ENCODE peak calls at places on chromosome 4, in eight cellular contexts. Q, U, F, X, R, J, D and M are unnamed samples.

GRCh38 chr4:114694770-114695169 is 96.2 kb downstream of the UGT8 start:
- DNase-seq in Q (no peak), U (no peak), F (no peak), X (no peak), R (no peak), J (no peak), D (no peak), M (no peak)

GRCh38 chr4:42643685-42644084 is 13.2 kb downstream of the ATP8A1 start:
- DNase-seq in Q (no peak), U (no peak), F (no peak), X (no peak), R (no peak), J (no peak), D (no peak), M (no peak)

GRCh38 chr4:156803056-156803455 is 168.5 kb downstream of the PDGFC start:
- DNase-seq in Q (no peak), U (no peak), F (no peak), X (no peak), R (no peak), J (no peak), D (no peak), M (no peak)

GRCh38 chr4:87108142-87108546 is 112.3 kb downstream of the KLHL8 start:
- DNase-seq in Q (peak; percentile 44), U (peak; percentile 36), F (peak; percentile 49), X (peak; percentile 71), R (peak; percentile 60), J (no peak), D (peak; percentile 43), M (no peak)

GRCh38 chr4:150348079-150348478 is 233.9 kb upstream of the MAB21L2 start:
- DNase-seq in Q (no peak), U (no peak), F (no peak), X (no peak), R (no peak), J (no peak), D (no peak), M (no peak)

GRCh38 chr4:78213218-78213617 is 156.1 kb downstream of the FRAS1 start:
- DNase-seq in Q (no peak), U (no peak), F (no peak), X (no peak), R (no peak), J (no peak), D (no peak), M (no peak)

GRCh38 chr4:78960926-78961325 is 21.7 kb upstream of the PAQR3 start:
- DNase-seq in Q (no peak), U (no peak), F (no peak), X (no peak), R (no peak), J (no peak), D (no peak), M (no peak)

GRCh38 chr4:160180206-160180605 is 1077.3 kb downstream of the RAPGEF2 start:
- DNase-seq in Q (no peak), U (no peak), F (no peak), X (no peak), R (peak; percentile 51), J (no peak), D (no peak), M (no peak)

DNA sequence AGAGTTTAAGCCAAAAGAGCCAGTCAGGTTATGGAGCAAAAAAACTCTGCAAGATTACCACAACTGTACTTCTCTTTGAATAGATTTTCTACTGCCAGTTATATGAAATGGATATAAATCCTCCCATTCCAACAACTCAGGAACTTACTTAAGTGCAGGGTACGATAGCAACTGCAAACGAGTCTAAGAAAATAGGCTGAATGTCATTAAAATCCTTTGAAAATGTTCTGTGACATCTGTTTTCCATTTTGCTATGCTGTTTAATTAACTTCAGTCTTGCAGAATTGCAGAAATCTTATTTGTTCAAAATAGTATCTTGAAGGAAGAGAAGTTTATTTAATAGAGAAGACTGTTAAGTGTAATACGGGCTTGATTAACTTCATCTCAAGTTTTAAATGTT is 243.8 kb downstream of the PALLD start:
- DNase-seq in Q (no peak), U (no peak), F (no peak), X (no peak), R (no peak), J (no peak), D (no peak), M (no peak)
- H3K4me3 ChIP-seq in Q (no peak overlapping the region), U (no peak overlapping the region), F (no peak overlapping the region), X (no peak overlapping the region), R (no peak overlapping the region), J (no peak overlapping the region), D (no peak overlapping the region), M (no peak overlapping the region)

GRCh38 chr4:101115841-101116240 is 231.5 kb downstream of the PPP3CA start:
- DNase-seq in Q (no peak), U (no peak), F (no peak), X (no peak), R (no peak), J (no peak), D (no peak), M (no peak)
- H3K27me3 ChIP-seq in Q (no peaks in the 10 kb centered on the region), U (no peaks in the 10 kb centered on the region), F (no peaks in the 10 kb centered on the region), X (no peaks in the 10 kb centered on the region), R (no peaks in the 10 kb centered on the region), J (no peaks in the 10 kb centered on the region), D (no peaks in the 10 kb centered on the region), M (no peaks in the 10 kb centered on the region)

GRCh38 chr4:140094701-140095420 is 59.1 kb downstream of the MAML3 start:
- DNase-seq in Q (peak; percentile 84), U (peak; percentile 68), F (peak; percentile 61), X (peak; percentile 83), R (peak; percentile 25), J (peak; percentile 65), D (peak; percentile 63), M (peak; percentile 60)

GRCh38 chr4:140090215-140090731 is 63.7 kb downstream of the MAML3 start:
- DNase-seq in Q (no peak), U (no peak), F (no peak), X (no peak), R (no peak), J (no peak), D (no peak), M (no peak)

GRCh38 chr4:140089216-140089615 is 64.8 kb downstream of the MAML3 start:
- DNase-seq in Q (no peak), U (no peak), F (no peak), X (no peak), R (no peak), J (no peak), D (no peak), M (no peak)

GRCh38 chr4:140091305-140091704 is 62.7 kb downstream of the MAML3 start:
- DNase-seq in Q (no peak), U (no peak), F (no peak), X (no peak), R (no peak), J (no peak), D (no peak), M (no peak)

DNA sequence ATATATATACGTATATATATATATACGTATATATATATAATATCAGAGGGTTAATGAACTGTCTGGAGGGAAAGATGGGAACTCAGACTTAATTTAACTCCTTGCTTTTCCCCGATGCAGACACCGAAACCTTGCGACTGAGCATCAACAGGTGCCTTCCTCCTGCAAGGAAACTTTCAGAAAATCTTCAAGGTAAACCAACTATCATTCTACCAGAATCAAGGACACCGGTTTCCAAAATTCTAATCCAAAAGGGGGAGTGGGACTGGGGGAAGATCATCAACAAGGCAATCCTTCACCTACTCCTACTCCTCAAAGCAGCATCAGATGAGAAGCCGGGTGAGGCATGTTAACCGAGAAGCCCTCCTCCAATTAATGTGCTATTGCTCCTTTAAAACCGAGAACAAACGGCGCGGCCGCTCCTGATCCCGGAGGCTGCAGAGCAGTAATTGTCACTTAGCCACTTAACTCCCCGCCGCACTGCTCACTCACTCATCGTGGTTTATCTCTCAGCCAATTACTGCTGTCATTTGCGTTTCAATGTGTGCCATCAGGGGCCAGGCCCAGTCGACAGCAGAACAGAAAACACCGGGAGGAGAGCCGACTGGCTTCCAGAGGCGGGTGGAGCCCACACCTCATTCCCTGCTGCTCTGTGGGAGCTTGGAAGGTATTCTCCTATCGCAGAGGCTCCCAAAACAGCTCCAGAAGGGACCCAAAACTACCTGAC is 61.7 kb downstream of the MAML3 start:
- DNase-seq in Q (no peak), U (peak; percentile 38), F (peak; percentile 45), X (no peak), R (peak; percentile 8), J (peak; percentile 69), D (peak; percentile 41), M (peak; percentile 41)
- H3K4me3 ChIP-seq in Q (peak overlapping the region; percentile 9), U (peak overlapping the region; percentile 31), F (peak overlapping the region; percentile 49), X (peak overlapping the region; percentile 32), R (no peak overlapping the region), J (peak overlapping the region; percentile 37), D (peak overlapping the region; percentile 21), M (peak overlapping the region; percentile 4)

GRCh38 chr4:138561906-138562305 is 319.8 kb upstream of the SLC7A11 start:
- DNase-seq in Q (no peak), U (no peak), F (peak; percentile 33), X (peak; percentile 56), R (no peak), J (no peak), D (peak; percentile 23), M (no peak)

GRCh38 chr4:138561276-138561880 is 319.2 kb upstream of the SLC7A11 start:
- DNase-seq in Q (no peak), U (no peak), F (no peak), X (peak; percentile 54), R (no peak), J (no peak), D (no peak), M (no peak)

GRCh38 chr4:138560448-138560847 is 318.3 kb upstream of the SLC7A11 start:
- DNase-seq in Q (no peak), U (no peak), F (no peak), X (no peak), R (no peak), J (no peak), D (no peak), M (peak; percentile 64)

GRCh38 chr4:138555584-138555983 is 313.4 kb upstream of the SLC7A11 start:
- DNase-seq in Q (no peak), U (no peak), F (no peak), X (no peak), R (no peak), J (no peak), D (no peak), M (peak; percentile 37)

GRCh38 chr4:138558886-138559285 is 316.7 kb upstream of the SLC7A11 start:
- DNase-seq in Q (no peak), U (no peak), F (no peak), X (no peak), R (no peak), J (no peak), D (no peak), M (no peak)
- H3K27me3 ChIP-seq in Q (no peaks in the 10 kb centered on the region), U (no peaks in the 10 kb centered on the region), F (no peaks in the 10 kb centered on the region), X (no peaks in the 10 kb centered on the region), R (no peaks in the 10 kb centered on the region), J (no peaks in the 10 kb centered on the region), D (no peaks in the 10 kb centered on the region), M (no peaks in the 10 kb centered on the region)

DNA sequence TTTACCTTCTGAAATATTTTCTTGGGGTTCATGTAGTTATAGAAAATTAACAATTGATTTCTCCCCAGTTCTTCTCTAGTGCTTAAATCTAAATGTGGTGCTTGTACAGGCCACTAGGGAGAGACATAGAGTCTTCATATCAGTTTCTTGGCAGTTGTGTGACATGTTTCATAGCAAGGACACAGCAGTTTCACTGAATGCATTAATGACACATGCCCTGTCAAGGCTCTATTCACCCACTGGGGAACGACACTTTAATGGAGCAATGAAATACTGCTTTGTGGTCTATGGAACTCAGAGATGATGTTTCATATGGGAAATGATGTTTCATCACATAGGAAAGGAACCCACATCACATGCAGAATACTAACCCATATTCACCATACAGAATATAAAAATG is 2.8 kb downstream of the VEGFC start:
- DNase-seq in Q (no peak), U (no peak), F (peak; percentile 13), X (no peak), R (peak; percentile 48), J (no peak), D (peak; percentile 11), M (peak; percentile 45)
- H3K4me3 ChIP-seq in Q (no peak overlapping the region), U (no peak overlapping the region), F (peak overlapping the region; percentile 76), X (no peak overlapping the region), R (peak overlapping the region; percentile 63), J (no peak overlapping the region), D (no peak overlapping the region), M (no peak overlapping the region)